ENCODE peak calls at places on chromosome 15, in four cellular contexts. K is HepG2, L is K562, C is SK-N-SH. I is an unnamed sample.
A peak's percentile ranks its signal among the peaks of the same experiment; 100 is the strongest.

GRCh38 chr15:33022629-33023028 is 171.9 kb downstream of the FMN1 start:
- DNase-seq in K (no peak), L (no peak), C (peak; percentile 44), I (peak; percentile 54)

GRCh38 chr15:40795019-40795418 is 11.9 kb upstream of the ZFYVE19 start:
- DNase-seq in K (no peak), L (no peak), C (no peak), I (no peak)

GRCh38 chr15:74179983-74180688 is 6.6 kb downstream of the ISLR start:
- DNase-seq in K (no peak), L (no peak), C (peak; percentile 31), I (no peak)

GRCh38 chr15:67927501-67928156 is 87.8 kb upstream of the RNU6-1 start:
- DNase-seq in K (no peak), L (no peak), C (no peak), I (no peak)

GRCh38 chr15:82715003-82715402 is 5.3 kb upstream of the AP3B2 start:
- DNase-seq in K (no peak), L (no peak), C (no peak), I (no peak)

GRCh38 chr15:101684384-101684783 is 32.2 kb upstream of the TM2D3 start:
- DNase-seq in K (no peak), L (no peak), C (no peak), I (no peak)

GRCh38 chr15:61382927-61383326 is 153.8 kb upstream of the RORA start:
- DNase-seq in K (no peak), L (no peak), C (no peak), I (no peak)

GRCh38 chr15:71093089-71094024 is 21.9 kb upstream of the THSD4 start:
- DNase-seq in K (no peak), L (no peak), C (no peak), I (no peak)

GRCh38 chr15:29097168-29097567 is 172.5 kb downstream of the NSMCE3 start:
- DNase-seq in K (no peak), L (no peak), C (no peak), I (no peak)

GRCh38 chr15:59953392-59953883 is 50.7 kb upstream of the FOXB1 start:
- DNase-seq in K (no peak), L (no peak), C (no peak), I (no peak)

GRCh38 chr15:33374181-33375006 is 63.6 kb downstream of the RYR3 start:
- DNase-seq in K (no peak), L (no peak), C (peak; percentile 44), I (no peak)

GRCh38 chr15:62068787-62069170 is 2.0 kb downstream of the C2CD4A start:
- DNase-seq in K (no peak), L (no peak), C (peak; percentile 29), I (no peak)

GRCh38 chr15:24621630-24622215 is 53.9 kb upstream of the NPAP1 start:
- DNase-seq in K (no peak), L (no peak), C (no peak), I (no peak)

GRCh38 chr15:38992541-38993334 is 428.1 kb upstream of the RASGRP1 start:
- DNase-seq in K (no peak), L (no peak), C (no peak), I (no peak)

GRCh38 chr15:74793135-74794028 is 11.5 kb downstream of the CSK start:
- DNase-seq in K (no peak), L (peak; percentile 51), C (no peak), I (no peak)

GRCh38 chr15:35986072-35986666 is 440.2 kb upstream of the DPH6 start:
- DNase-seq in K (no peak), L (no peak), C (peak; percentile 4), I (no peak)

GRCh38 chr15:62327386-62327785 is 162.3 kb upstream of the C2CD4B start:
- DNase-seq in K (no peak), L (no peak), C (no peak), I (no peak)

GRCh38 chr15:79914728-79915127 is 17.9 kb upstream of the MTHFS start:
- DNase-seq in K (no peak), L (no peak), C (no peak), I (no peak)
- TF ChIP-seq FOXJ3 in K (no peak), L (no peak), C (no peak), I (no peak)

GRCh38 chr15:64842099-64842940 is 605 bp downstream of the PLEKHO2 start:
- DNase-seq in K (no peak), L (no peak), C (no peak), I (no peak)
- TF ChIP-seq FOXJ3 in K (no peak), L (no peak), C (no peak), I (no peak)

GRCh38 chr15:37199546-37199945 is 99.2 kb upstream of the MEIS2 start:
- DNase-seq in K (no peak), L (no peak), C (no peak), I (no peak)
- TF ChIP-seq FOXJ3 in K (no peak), L (no peak), C (no peak), I (no peak)

GRCh38 chr15:88604381-88604951 is 16.7 kb upstream of the AEN start:
- DNase-seq in K (no peak), L (no peak), C (peak; percentile 73), I (no peak)

GRCh38 chr15:88603885-88604284 is 17.3 kb upstream of the AEN start:
- DNase-seq in K (no peak), L (no peak), C (no peak), I (no peak)

GRCh38 chr15:88604972-88605506 is 16.1 kb upstream of the AEN start:
- DNase-seq in K (no peak), L (no peak), C (peak; percentile 70), I (peak; percentile 48)

GRCh38 chr15:88606437-88606794 is 14.7 kb upstream of the AEN start:
- DNase-seq in K (no peak), L (no peak), C (no peak), I (peak; percentile 42)

DNA sequence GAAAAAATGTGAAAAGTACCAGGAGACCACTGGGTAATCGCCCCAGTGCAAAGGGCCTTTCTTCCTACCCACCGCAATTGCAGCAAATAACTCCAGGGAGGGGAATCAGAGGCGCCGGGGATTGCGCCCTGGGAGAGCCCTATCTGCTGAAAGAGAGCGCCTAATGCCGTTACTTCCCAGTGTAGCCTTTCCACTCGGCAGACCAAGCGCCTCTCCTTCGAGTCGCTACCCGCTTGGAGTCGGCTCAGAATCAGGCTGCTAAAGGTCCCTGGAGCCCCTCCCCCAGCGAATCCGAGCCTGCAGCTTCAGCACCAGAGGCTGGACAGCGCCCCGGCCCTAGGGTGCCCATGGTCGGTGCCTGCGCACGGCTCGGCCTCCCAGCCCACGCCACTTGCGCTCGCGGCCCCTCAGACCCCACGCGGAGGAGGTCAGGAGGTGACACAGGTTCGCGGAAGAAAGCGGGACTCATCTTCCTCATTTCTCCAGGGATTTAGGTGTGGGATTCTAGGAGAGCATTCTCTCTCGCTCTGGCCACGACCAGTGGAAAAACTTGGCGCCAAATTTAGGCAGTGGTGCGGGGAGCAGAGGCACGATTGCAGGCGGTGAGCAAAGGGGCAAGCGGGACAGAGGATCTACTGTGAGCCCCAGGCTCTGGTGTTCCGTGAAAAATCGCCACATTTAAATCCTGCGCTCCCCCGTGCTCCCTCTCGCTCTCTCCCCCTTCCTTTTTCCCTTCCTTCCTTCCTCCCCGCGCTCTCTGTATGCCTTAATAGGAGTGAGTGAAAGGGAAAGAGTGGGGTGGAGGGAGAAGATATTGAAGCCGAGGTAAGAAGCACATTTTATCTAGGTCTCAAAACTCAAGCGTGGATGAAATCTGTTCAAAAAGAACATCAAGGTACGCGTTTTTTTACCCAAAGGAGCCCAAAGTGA is 15.4 kb upstream of the AEN start:
- DNase-seq in K (no peak), L (peak; percentile 79), C (peak; percentile 65), I (peak; percentile 85)
- TF ChIP-seq FOXJ3 in K (no peak), L (no peak), C (no peak), I (peak; percentile 37)

DNA sequence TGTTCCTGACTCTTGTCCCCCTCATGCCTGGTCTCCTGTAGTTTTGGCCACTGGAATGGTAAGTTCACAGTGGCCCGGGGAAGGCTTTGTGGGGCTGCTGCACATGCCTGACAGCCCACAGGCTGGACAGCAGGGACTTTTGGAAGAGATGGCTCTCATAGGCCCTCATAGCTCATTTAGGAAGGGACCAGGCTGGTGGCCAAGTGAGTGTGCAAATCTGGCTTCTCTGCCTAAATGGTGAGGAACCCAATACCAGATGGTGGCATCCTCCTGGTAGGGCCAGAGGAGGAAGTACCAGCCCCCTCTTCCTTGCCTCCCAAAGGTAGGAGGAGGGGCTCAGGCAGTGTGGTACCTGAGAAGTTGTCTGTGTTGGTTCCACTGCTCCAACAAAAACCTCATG is 25.6 kb downstream of the ALPK3 start:
- DNase-seq in K (no peak), L (no peak), C (no peak), I (no peak)
- TF ChIP-seq FOXJ3 in K (no peak), L (no peak), C (no peak), I (no peak)

GRCh38 chr15:90868261-90868689 is at the start of gene FURIN:
- DNase-seq in K (no peak), L (peak; percentile 57), C (no peak), I (no peak)
- TF ChIP-seq FOXJ3 in K (no peak), L (no peak), C (no peak), I (no peak)

GRCh38 chr15:80208758-80209734 is 43.0 kb downstream of the CTXND1 start:
- DNase-seq in K (no peak), L (no peak), C (no peak), I (no peak)

GRCh38 chr15:80214979-80215378 is 37.0 kb downstream of the CTXND1 start:
- DNase-seq in K (no peak), L (no peak), C (no peak), I (no peak)

GRCh38 chr15:80207887-80208286 is 44.1 kb downstream of the CTXND1 start:
- DNase-seq in K (peak; percentile 83), L (no peak), C (no peak), I (no peak)

GRCh38 chr15:80211976-80212375 is 40.0 kb downstream of the CTXND1 start:
- DNase-seq in K (no peak), L (no peak), C (no peak), I (no peak)

GRCh38 chr15:80210612-80211554 is 41.1 kb downstream of the CTXND1 start:
- DNase-seq in K (no peak), L (no peak), C (no peak), I (no peak)
- TF ChIP-seq FOXJ3 in K (no peak), L (no peak), C (no peak), I (no peak)

DNA sequence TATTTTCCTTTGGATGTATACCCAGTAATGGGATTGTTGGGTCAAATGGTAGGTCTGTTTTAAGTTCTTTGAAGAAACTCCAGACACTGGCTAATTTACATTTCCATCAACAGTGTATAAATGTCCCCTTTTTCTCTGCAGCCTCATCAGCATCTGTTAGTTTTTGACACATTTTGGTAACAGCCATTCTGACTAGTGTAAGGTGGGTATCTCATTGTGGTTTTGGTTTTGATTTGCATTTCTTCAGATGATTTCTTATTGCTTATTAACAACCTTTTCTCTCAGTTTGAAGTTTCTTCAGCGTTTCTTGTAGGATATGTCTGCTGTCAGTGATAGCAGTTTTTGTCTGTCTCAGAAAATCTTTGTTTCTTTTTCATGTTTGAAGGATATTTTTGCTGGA is 15.4 kb downstream of the GALK2 start:
- DNase-seq in K (no peak), L (no peak), C (no peak), I (no peak)
- TF ChIP-seq FOXJ3 in K (no peak), L (no peak), C (no peak), I (no peak)

DNA sequence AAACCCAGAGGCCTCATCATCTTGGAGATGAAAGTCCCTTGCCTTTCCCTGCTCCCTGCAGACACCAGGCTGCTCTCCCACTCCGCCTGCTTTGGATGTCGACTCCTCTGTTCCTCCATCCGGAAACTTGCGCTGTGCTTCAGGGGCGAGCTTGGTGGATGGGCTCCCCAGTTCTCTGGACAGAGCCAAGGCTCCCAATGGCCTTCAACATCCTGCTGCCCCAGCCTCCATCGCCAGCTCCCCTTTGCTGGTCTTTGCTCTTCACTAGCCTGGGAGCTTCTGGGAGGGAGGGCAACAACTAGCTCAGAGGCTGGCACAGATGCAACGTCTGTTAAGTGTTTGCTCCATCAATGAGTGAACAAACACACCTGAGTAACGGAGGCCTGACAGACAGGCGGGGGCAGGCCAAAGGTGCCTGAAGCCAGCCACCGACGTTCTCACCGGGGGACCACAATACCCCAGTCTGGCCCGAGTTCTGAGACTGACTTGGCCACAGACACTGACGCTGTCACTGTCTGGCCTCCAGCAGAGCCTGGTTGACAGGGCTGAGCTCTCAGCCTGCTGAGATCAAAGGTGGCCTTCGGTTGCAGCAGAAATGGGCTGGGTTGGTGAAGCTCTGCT is 39.0 kb downstream of the RGMA start:
- DNase-seq in K (no peak), L (no peak), C (no peak), I (no peak)
- TF ChIP-seq FOXJ3 in K (no peak), L (no peak), C (no peak), I (no peak)

I was measured in WTC11.